ENCODE peak calls at places on chromosomes 5 and 9, in ten cellular contexts. K, T, W, V, L, E, X, S, Z and A are unnamed samples.
A peak's percentile ranks its signal among the peaks of the same experiment; 100 is the strongest.

GRCh38 chr9:20441166-20441565 is 181.1 kb downstream of the MLLT3 start:
- DNase-seq in X (no peak), T (no peak), Z (no peak), W (no peak), V (no peak), S (no peak), K (no peak), E (no peak), L (no peak), A (no peak)

GRCh38 chr5:79837707-79838620 is 148.3 kb downstream of the CMYA5 start:
- DNase-seq in S (no peak), V (no peak), Z (no peak), L (no peak), W (no peak), K (peak; percentile 69), X (no peak), E (no peak), T (no peak), A (peak; percentile 63)

GRCh38 chr5:129103397-129103796 is 8.8 kb downstream of the ISOC1 start:
- DNase-seq in V (no peak), E (no peak), W (no peak), X (no peak), T (no peak), Z (no peak), K (no peak), S (no peak), L (no peak), A (no peak)

GRCh38 chr5:65078331-65078730 is 309.6 kb downstream of the CWC27 start:
- DNase-seq in W (peak; percentile 26), L (no peak), V (no peak), S (no peak), Z (peak; percentile 37), K (no peak), X (no peak), E (no peak), T (no peak), A (no peak)

GRCh38 chr9:70449461-70449860 is 35.0 kb upstream of the KLF9 start:
- DNase-seq in V (no peak), T (no peak), X (no peak), K (no peak), Z (no peak), L (no peak), S (no peak), W (no peak), E (no peak), A (no peak)

GRCh38 chr9:23039402-23039801 is 592.8 kb downstream of the DMRTA1 start:
- DNase-seq in X (no peak), S (no peak), Z (no peak), K (no peak), V (no peak), E (no peak), T (no peak), L (no peak), W (no peak), A (no peak)

GRCh38 chr5:65612298-65612907 is 11.7 kb downstream of the TRIM23 start:
- DNase-seq in W (no peak), K (no peak), V (no peak), E (no peak), T (no peak), X (no peak), S (no peak), Z (no peak), L (no peak), A (no peak)

GRCh38 chr9:95580812-95581761 is 64.3 kb upstream of the PTCH1 start:
- DNase-seq in L (no peak), Z (no peak), W (no peak), T (no peak), E (no peak), X (no peak), K (no peak), V (no peak), S (no peak), A (no peak)

GRCh38 chr5:145825751-145826180 is 9.4 kb downstream of the PRELID2 start:
- DNase-seq in E (no peak), S (no peak), W (peak; percentile 84), K (no peak), L (no peak), T (no peak), V (peak; percentile 69), Z (peak; percentile 68), X (no peak), A (peak; percentile 70)

GRCh38 chr5:62457071-62457470 is 44.5 kb downstream of the IPO11 start:
- DNase-seq in Z (no peak), L (no peak), X (no peak), E (no peak), S (no peak), V (peak; percentile 29), W (peak; percentile 23), K (no peak), T (no peak), A (peak; percentile 50)

GRCh38 chr5:142827934-142828576 is 57.9 kb downstream of the ARHGAP26 start:
- DNase-seq in X (no peak), W (no peak), K (no peak), E (no peak), T (no peak), Z (peak; percentile 59), V (peak; percentile 59), L (no peak), S (no peak), A (peak; percentile 59)

GRCh38 chr9:127783111-127783621 is 2.7 kb upstream of the CDK9 start:
- DNase-seq in T (no peak), X (peak; percentile 64), S (no peak), L (peak; percentile 93), K (no peak), W (no peak), Z (no peak), V (no peak), E (no peak), A (no peak)

GRCh38 chr5:75089137-75089536 is 36.8 kb upstream of the GCNT4 start:
- DNase-seq in T (no peak), K (no peak), L (no peak), E (no peak), X (no peak), S (no peak), V (no peak), W (no peak), Z (no peak), A (peak; percentile 3)

GRCh38 chr5:150052326-150053230 is 33.8 kb downstream of the CSF1R start:
- DNase-seq in V (no peak), S (no peak), W (no peak), T (no peak), X (no peak), E (no peak), L (no peak), Z (no peak), K (no peak), A (no peak)

GRCh38 chr5:181088289-181088688 is 42.7 kb downstream of the OR2V1 start:
- DNase-seq in Z (no peak), T (no peak), W (peak; percentile 11), X (no peak), S (no peak), L (no peak), E (no peak), K (no peak), V (no peak), A (no peak)

GRCh38 chr9:91207889-91208651 is 153.6 kb downstream of the AUH start:
- DNase-seq in X (no peak), K (no peak), Z (peak; percentile 77), E (no peak), W (peak; percentile 92), V (peak; percentile 71), T (no peak), S (no peak), L (no peak), A (peak; percentile 80)

GRCh38 chr5:135255461-135256178 is 143.4 kb downstream of the MACROH2A1 start:
- DNase-seq in T (no peak), Z (no peak), X (no peak), V (no peak), E (no peak), S (no peak), L (no peak), W (no peak), K (no peak), A (no peak)
- TF ChIP-seq CTCF in T (no peak), Z (no peak), X (no peak), V (no peak), E (no peak), S (no peak), L (no peak), W (peak; percentile 9), K (no peak), A (no peak)

DNA sequence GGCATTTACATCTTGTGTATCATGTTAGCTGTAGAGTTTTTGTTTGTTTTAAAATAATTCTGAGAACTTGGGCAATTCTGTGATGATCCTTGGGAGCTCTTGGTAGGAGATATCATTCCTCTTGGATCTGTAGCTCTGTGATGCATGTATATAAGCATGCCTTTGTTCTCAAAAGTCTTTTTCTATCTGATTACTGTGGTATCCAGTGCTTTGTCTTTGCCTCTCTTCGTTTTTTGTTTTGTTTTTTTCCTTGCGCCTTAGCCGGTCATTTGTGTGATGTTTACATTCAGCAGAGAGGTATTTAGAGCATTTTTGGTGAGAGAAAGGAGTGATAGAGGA is 110.0 kb downstream of the PAM start:
- DNase-seq in S (no peak), K (no peak), L (no peak), V (peak; percentile 41), X (no peak), Z (no peak), T (no peak), W (no peak), E (no peak), A (peak; percentile 34)
- H3K4me3 ChIP-seq in S (peak overlapping the region; percentile 87), K (peak overlapping the region; percentile 62), L (peak overlapping the region; percentile 58), V (peak overlapping the region; percentile 56), X (peak overlapping the region; percentile 55), Z (peak overlapping the region; percentile 64), T (peak overlapping the region; percentile 46), W (peak overlapping the region; percentile 74), E (peak overlapping the region; percentile 72), A (peak overlapping the region; percentile 71)

GRCh38 chr9:92728831-92729734 is 35.5 kb downstream of the BICD2 start:
- DNase-seq in S (no peak), X (no peak), W (peak; percentile 38), Z (no peak), L (peak; percentile 84), K (no peak), T (no peak), E (peak; percentile 35), V (peak; percentile 20), A (peak; percentile 19)
- TF ChIP-seq CTCF in S (peak; percentile 75), X (no peak), W (peak; percentile 60), Z (peak; percentile 65), L (peak; percentile 40), K (no peak), T (peak; percentile 11), E (no peak), V (peak; percentile 54), A (peak; percentile 29)

GRCh38 chr5:72109625-72110024 is 2.4 kb downstream of the MAP1B start:
- DNase-seq in S (no peak), Z (peak; percentile 50), K (no peak), T (no peak), W (no peak), L (no peak), V (no peak), E (no peak), X (no peak), A (peak; percentile 32)
- H3K4me3 ChIP-seq in S (peak overlapping the region; percentile 80), Z (peak overlapping the region; percentile 73), K (no peak overlapping the region), T (peak overlapping the region; percentile 55), W (peak overlapping the region; percentile 82), L (no peak overlapping the region), V (peak overlapping the region; percentile 4), E (peak overlapping the region; percentile 81), X (no peak overlapping the region), A (peak overlapping the region; percentile 87)